ENCODE peak calls at places on chromosomes 11 and 22, in ten cellular contexts. K is upper lobe of right lung; X is GM03348; U is hepatic stellate cell; C is cardiac muscle cell; L is EH; G is right cardiac atrium; D is activated CD4-positive, alpha-beta T cell treated with anti-CD3 and anti-CD28 coated beads, Interleukin-2, amount 50 U/mL, for 48 hours; Z is stimulated activated CD4-positive, alpha-beta T cell treated with anti-CD3 and anti-CD28 coated beads, Interleukin-12 subunit alpha, Interleukin-12 subunit beta, amount 100 ng/mL, for 48 hours; M is C1 segment of cervical spinal cord. W is an unnamed sample.

GRCh38 chr11:76885390-76886097 is 24.8 kb downstream of the ACER3 start:
- DNase-seq in G (peak), U (no peak), C (peak), K (peak), M (peak), D (peak), L (peak), X (no peak), Z (no peak), W (peak)

GRCh38 chr11:76209956-76210885 is 3.9 kb upstream of the WNT11 start:
- DNase-seq in L (peak), K (peak), G (peak), Z (no peak), C (peak), U (peak), X (peak), D (peak), M (no peak), W (peak)

GRCh38 chr11:9748361-9748970 is 84.6 kb downstream of the SWAP70 start:
- DNase-seq in G (peak), U (peak), C (peak), D (peak), X (peak), Z (peak), M (peak), L (peak), K (peak), W (peak)

GRCh38 chr11:133842730-133843129 is 2.6 kb downstream of the SPATA19 start:
- DNase-seq in M (no peak), G (no peak), K (no peak), U (no peak), Z (no peak), X (no peak), C (no peak), L (no peak), D (no peak), W (no peak)

GRCh38 chr11:89205378-89205777 is 27.7 kb downstream of the TYR start:
- DNase-seq in L (no peak), D (no peak), X (no peak), M (no peak), Z (no peak), K (no peak), G (no peak), C (no peak), U (no peak), W (no peak)

GRCh38 chr22:27238935-27239510 is 562.5 kb downstream of the MN1 start:
- DNase-seq in G (peak), X (peak), U (peak), K (peak), C (peak), Z (no peak), L (peak), D (no peak), M (no peak), W (peak)

GRCh38 chr11:113947989-113948388 is 26.9 kb upstream of the HTR3A start:
- DNase-seq in D (no peak), K (no peak), Z (no peak), X (no peak), U (no peak), L (no peak), G (no peak), M (no peak), C (no peak), W (no peak)

GRCh38 chr11:88158081-88158480 is 17.2 kb downstream of the RAB38 start:
- DNase-seq in M (no peak), G (no peak), C (no peak), Z (no peak), X (no peak), K (no peak), L (peak), U (no peak), D (no peak), W (no peak)

GRCh38 chr22:23223566-23224317 is 43.4 kb downstream of the BCR start:
- DNase-seq in L (no peak), G (peak), X (no peak), K (no peak), C (no peak), M (no peak), D (no peak), Z (no peak), U (no peak), W (no peak)

GRCh38 chr11:79100093-79100704 is 340.6 kb downstream of the TENM4 start:
- DNase-seq in K (no peak), L (peak), C (peak), X (peak), Z (peak), G (no peak), M (no peak), U (peak), D (peak), W (peak)

GRCh38 chr11:16985297-16985696 is 28.9 kb downstream of the PLEKHA7 start:
- DNase-seq in Z (no peak), K (no peak), X (no peak), G (no peak), C (no peak), D (no peak), U (no peak), L (no peak), M (no peak), W (no peak)

GRCh38 chr11:104665631-104666030 is 232.6 kb downstream of the CASP12 start:
- DNase-seq in Z (no peak), L (no peak), U (no peak), D (no peak), C (peak), K (no peak), G (no peak), X (no peak), M (no peak), W (peak)

GRCh38 chr11:38446336-38446735 is 1848.3 kb upstream of the RAG2 start:
- DNase-seq in X (no peak), K (no peak), Z (no peak), D (no peak), G (no peak), C (no peak), U (no peak), L (no peak), M (no peak), W (no peak)

GRCh38 chr22:19513823-19514222 is 10.4 kb downstream of the CLDN5 start:
- DNase-seq in L (no peak), D (no peak), K (no peak), Z (no peak), C (no peak), U (no peak), X (no peak), M (no peak), G (no peak), W (no peak)

GRCh38 chr11:126211236-126212088 is at the start of the genes FAM118B and RPUSD4:
- DNase-seq in X (peak), L (peak), C (peak), D (peak), K (peak), G (peak), M (peak), U (peak), Z (peak), W (peak)